ENCODE peak calls at places on chromosomes 1 and 21, in seven cellular contexts. One of them, this sample, is unnamed.

GRCh38 chr1:228142616-228143203 is 2.6 kb downstream of the GUK1 start:
- DNase-seq in epithelial cell of esophagus: no peak
- DNase-seq in MM.1S: no peak
- DNase-seq in NB4: no peak
- DNase-seq in body of pancreas: no peak
- DNase-seq in cardiac muscle cell: no peak
- DNase-seq in bronchial epithelial cell: no peak
- DNase-seq in this sample: no peak

GRCh38 chr1:94828251-94828650 is 8.1 kb downstream of the SLC44A3 start:
- DNase-seq in cardiac muscle cell: no peak
- DNase-seq in bronchial epithelial cell: peak
- DNase-seq in body of pancreas: no peak
- DNase-seq in epithelial cell of esophagus: peak
- DNase-seq in MM.1S: no peak
- DNase-seq in NB4: no peak
- DNase-seq in this sample: no peak

GRCh38 chr1:180235502-180236239 is 5.6 kb downstream of the LHX4 start:
- DNase-seq in cardiac muscle cell: no peak
- DNase-seq in epithelial cell of esophagus: no peak
- DNase-seq in bronchial epithelial cell: no peak
- DNase-seq in MM.1S: no peak
- DNase-seq in NB4: no peak
- DNase-seq in body of pancreas: no peak
- DNase-seq in this sample: no peak

GRCh38 chr1:117857434-117857833 is 72.0 kb downstream of the GDAP2 start:
- DNase-seq in body of pancreas: no peak
- DNase-seq in NB4: no peak
- DNase-seq in epithelial cell of esophagus: peak
- DNase-seq in bronchial epithelial cell: peak
- DNase-seq in cardiac muscle cell: no peak
- DNase-seq in MM.1S: no peak
- DNase-seq in this sample: no peak

GRCh38 chr1:223674119-223674890 is 8.8 kb upstream of the CAPN8 start:
- DNase-seq in epithelial cell of esophagus: no peak
- DNase-seq in bronchial epithelial cell: no peak
- DNase-seq in body of pancreas: no peak
- DNase-seq in cardiac muscle cell: no peak
- DNase-seq in MM.1S: no peak
- DNase-seq in NB4: no peak
- DNase-seq in this sample: no peak

GRCh38 chr1:55326496-55326895 is 111.3 kb upstream of the USP24 start:
- DNase-seq in cardiac muscle cell: no peak
- DNase-seq in bronchial epithelial cell: no peak
- DNase-seq in body of pancreas: no peak
- DNase-seq in NB4: no peak
- DNase-seq in MM.1S: no peak
- DNase-seq in epithelial cell of esophagus: no peak
- DNase-seq in this sample: no peak

GRCh38 chr1:55214903-55215193 is 316 bp downstream of the USP24 start:
- DNase-seq in bronchial epithelial cell: no peak
- DNase-seq in epithelial cell of esophagus: no peak
- DNase-seq in body of pancreas: peak
- DNase-seq in NB4: peak
- DNase-seq in MM.1S: no peak
- DNase-seq in cardiac muscle cell: peak
- DNase-seq in this sample: peak

GRCh38 chr1:108016451-108016920 is 51.5 kb upstream of the VAV3 start:
- DNase-seq in cardiac muscle cell: peak
- DNase-seq in MM.1S: no peak
- DNase-seq in epithelial cell of esophagus: peak
- DNase-seq in NB4: peak
- DNase-seq in body of pancreas: no peak
- DNase-seq in bronchial epithelial cell: peak
- DNase-seq in this sample: no peak

GRCh38 chr1:205983925-205984725 is 19.1 kb downstream of the RAB7B start:
- DNase-seq in body of pancreas: peak
- DNase-seq in epithelial cell of esophagus: peak
- DNase-seq in MM.1S: peak
- DNase-seq in bronchial epithelial cell: peak
- DNase-seq in cardiac muscle cell: peak
- DNase-seq in NB4: peak
- DNase-seq in this sample: peak

GRCh38 chr21:42975886-42976608 is 1.7 kb downstream of the PKNOX1 start:
- DNase-seq in epithelial cell of esophagus: peak
- DNase-seq in body of pancreas: no peak
- DNase-seq in MM.1S: no peak
- DNase-seq in NB4: no peak
- DNase-seq in cardiac muscle cell: no peak
- DNase-seq in bronchial epithelial cell: no peak
- DNase-seq in this sample: no peak

GRCh38 chr21:42973309-42973990 is 912 bp upstream of the PKNOX1 start:
- DNase-seq in epithelial cell of esophagus: no peak
- DNase-seq in cardiac muscle cell: no peak
- DNase-seq in body of pancreas: peak
- DNase-seq in MM.1S: no peak
- DNase-seq in NB4: no peak
- DNase-seq in bronchial epithelial cell: no peak
- DNase-seq in this sample: no peak

GRCh38 chr21:42974832-42975820 is 764 bp downstream of the PKNOX1 start:
- DNase-seq in cardiac muscle cell: peak
- DNase-seq in NB4: peak
- DNase-seq in bronchial epithelial cell: no peak
- DNase-seq in MM.1S: peak
- DNase-seq in epithelial cell of esophagus: peak
- DNase-seq in body of pancreas: peak
- DNase-seq in this sample: peak

GRCh38 chr21:42971897-42972275 is 2.5 kb upstream of the PKNOX1 start:
- DNase-seq in NB4: no peak
- DNase-seq in body of pancreas: no peak
- DNase-seq in cardiac muscle cell: no peak
- DNase-seq in MM.1S: no peak
- DNase-seq in epithelial cell of esophagus: no peak
- DNase-seq in bronchial epithelial cell: no peak
- DNase-seq in this sample: no peak

DNA sequence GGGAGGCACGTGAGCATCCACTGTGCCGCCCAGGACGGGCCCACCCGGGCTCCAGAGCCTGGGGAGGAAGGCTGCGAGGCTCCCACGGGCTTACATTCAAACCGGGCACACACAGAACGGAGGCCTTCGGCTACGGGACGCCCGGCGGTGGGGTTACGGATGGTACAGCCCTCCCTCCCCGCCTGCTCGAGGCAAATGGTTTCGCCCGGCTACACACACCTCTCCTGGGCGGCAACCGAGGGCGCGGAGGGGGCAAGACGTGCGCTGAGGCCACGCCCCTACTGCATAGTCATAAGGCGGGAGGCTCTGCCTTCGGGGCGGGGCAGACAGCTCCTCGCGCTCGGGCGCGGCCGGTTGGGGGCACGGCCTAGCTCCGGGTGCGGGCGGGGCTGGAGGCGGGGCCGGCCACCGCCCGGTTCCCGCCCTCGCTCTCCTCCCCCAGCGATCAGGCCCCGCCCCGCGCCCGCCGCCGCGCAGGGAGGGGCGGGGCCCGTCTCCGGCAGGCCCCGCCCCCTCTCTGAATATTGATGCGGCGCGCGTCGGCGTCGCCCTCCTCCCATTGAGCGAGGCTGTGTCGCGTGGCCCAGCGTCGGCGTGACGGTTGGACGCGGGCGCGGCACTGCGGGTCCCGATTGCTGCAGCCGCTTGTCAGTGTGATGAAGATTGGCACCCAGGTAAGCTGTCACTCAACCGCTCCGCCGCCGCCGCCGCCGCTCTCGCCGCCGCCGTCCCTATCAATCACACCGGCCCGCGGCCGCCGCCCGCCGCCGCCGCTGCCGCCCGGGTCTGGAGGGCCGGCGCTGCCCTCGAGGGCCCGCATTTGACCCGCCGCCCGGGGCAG is at the start of gene PKNOX1:
- DNase-seq in bronchial epithelial cell: peak
- DNase-seq in epithelial cell of esophagus: peak
- DNase-seq in MM.1S: peak
- DNase-seq in cardiac muscle cell: peak
- DNase-seq in body of pancreas: peak
- DNase-seq in NB4: peak
- DNase-seq in this sample: peak
- TF ChIP-seq CTCF in bronchial epithelial cell: no peak
- TF ChIP-seq CTCF in epithelial cell of esophagus: no peak
- TF ChIP-seq CTCF in MM.1S: peak
- TF ChIP-seq CTCF in cardiac muscle cell: no peak
- TF ChIP-seq CTCF in body of pancreas: no peak
- TF ChIP-seq CTCF in NB4: no peak
- TF ChIP-seq CTCF in this sample: no peak

GRCh38 chr1:162193201-162193600 is 123.7 kb downstream of the NOS1AP start:
- DNase-seq in NB4: no peak
- DNase-seq in epithelial cell of esophagus: no peak
- DNase-seq in body of pancreas: peak
- DNase-seq in cardiac muscle cell: peak
- DNase-seq in MM.1S: no peak
- DNase-seq in bronchial epithelial cell: no peak
- DNase-seq in this sample: no peak

GRCh38 chr1:162192763-162193162 is 123.3 kb downstream of the NOS1AP start:
- DNase-seq in NB4: no peak
- DNase-seq in body of pancreas: no peak
- DNase-seq in cardiac muscle cell: peak
- DNase-seq in bronchial epithelial cell: no peak
- DNase-seq in epithelial cell of esophagus: no peak
- DNase-seq in MM.1S: no peak
- DNase-seq in this sample: no peak

GRCh38 chr1:162191396-162192322 is 122.2 kb downstream of the NOS1AP start:
- DNase-seq in NB4: no peak
- DNase-seq in MM.1S: no peak
- DNase-seq in body of pancreas: no peak
- DNase-seq in cardiac muscle cell: no peak
- DNase-seq in bronchial epithelial cell: peak
- DNase-seq in epithelial cell of esophagus: peak
- DNase-seq in this sample: peak

GRCh38 chr1:162193815-162194214 is 124.3 kb downstream of the NOS1AP start:
- DNase-seq in cardiac muscle cell: no peak
- DNase-seq in body of pancreas: no peak
- DNase-seq in NB4: no peak
- DNase-seq in epithelial cell of esophagus: no peak
- DNase-seq in MM.1S: no peak
- DNase-seq in bronchial epithelial cell: no peak
- DNase-seq in this sample: no peak

DNA sequence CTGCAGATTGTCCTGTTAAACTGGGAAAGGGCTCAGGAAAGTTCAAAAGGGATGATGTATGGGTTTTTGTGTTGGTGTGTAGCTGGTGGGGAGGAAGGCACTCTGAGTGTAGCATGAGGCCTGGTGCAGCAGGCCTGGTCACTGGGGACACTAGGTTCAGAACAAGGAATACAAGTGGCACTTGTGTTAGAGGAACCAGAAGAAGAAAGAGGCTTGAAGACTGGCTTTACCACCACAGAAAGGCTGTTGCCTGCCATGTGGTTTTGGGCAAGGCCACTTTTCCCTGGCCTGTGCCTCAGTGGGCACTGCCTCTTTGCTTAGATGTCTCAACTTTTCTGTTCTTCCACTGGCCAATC is 122.8 kb downstream of the NOS1AP start:
- DNase-seq in MM.1S: no peak
- DNase-seq in bronchial epithelial cell: no peak
- DNase-seq in cardiac muscle cell: no peak
- DNase-seq in body of pancreas: no peak
- DNase-seq in epithelial cell of esophagus: no peak
- DNase-seq in NB4: no peak
- DNase-seq in this sample: no peak
- TF ChIP-seq CTCF in MM.1S: no peak
- TF ChIP-seq CTCF in bronchial epithelial cell: no peak
- TF ChIP-seq CTCF in cardiac muscle cell: no peak
- TF ChIP-seq CTCF in body of pancreas: no peak
- TF ChIP-seq CTCF in epithelial cell of esophagus: no peak
- TF ChIP-seq CTCF in NB4: no peak
- TF ChIP-seq CTCF in this sample: no peak

DNA sequence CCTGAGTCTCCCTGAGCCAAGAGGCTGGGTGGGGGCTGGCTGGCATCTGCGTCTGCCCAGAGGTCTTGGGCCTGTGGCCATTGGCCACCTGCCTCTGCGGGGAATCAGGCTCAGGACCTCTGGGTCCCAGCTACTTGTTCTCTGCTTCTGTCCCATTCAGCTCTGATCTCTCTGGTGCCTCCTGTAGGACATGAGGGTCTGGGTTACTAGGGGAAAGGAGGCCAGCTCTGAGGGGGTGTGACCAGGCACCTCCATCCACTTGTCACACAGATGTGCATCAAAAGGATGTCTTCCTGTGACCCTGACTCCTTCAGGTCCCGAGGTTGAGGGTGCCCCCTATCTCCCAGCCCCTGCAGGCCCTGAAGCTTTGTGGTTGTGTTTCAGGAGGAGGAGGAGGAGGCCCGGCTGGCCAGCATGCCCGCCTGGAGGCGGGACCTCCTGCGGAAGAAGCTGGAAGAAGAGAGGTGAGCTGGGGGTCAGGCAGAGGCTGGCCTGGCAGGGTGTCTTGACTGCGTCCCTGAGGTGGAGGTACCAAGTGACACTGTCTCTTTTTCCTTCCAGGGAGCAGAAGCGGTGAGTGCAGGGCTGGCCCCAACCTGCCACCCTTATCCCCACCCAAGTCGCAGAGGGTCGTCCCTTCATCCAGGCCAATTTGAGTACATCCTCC is 9.0 kb downstream of the TNFRSF25 start:
- DNase-seq in body of pancreas: no peak
- DNase-seq in bronchial epithelial cell: no peak
- DNase-seq in epithelial cell of esophagus: no peak
- DNase-seq in NB4: no peak
- DNase-seq in MM.1S: no peak
- DNase-seq in cardiac muscle cell: no peak
- DNase-seq in this sample: no peak
- TF ChIP-seq CTCF in body of pancreas: no peak
- TF ChIP-seq CTCF in bronchial epithelial cell: no peak
- TF ChIP-seq CTCF in epithelial cell of esophagus: no peak
- TF ChIP-seq CTCF in NB4: peak
- TF ChIP-seq CTCF in MM.1S: no peak
- TF ChIP-seq CTCF in cardiac muscle cell: no peak
- TF ChIP-seq CTCF in this sample: no peak

GRCh38 chr1:36224537-36225297 is 474 bp downstream of the THRAP3 start:
- DNase-seq in bronchial epithelial cell: peak
- DNase-seq in body of pancreas: peak
- DNase-seq in epithelial cell of esophagus: peak
- DNase-seq in MM.1S: no peak
- DNase-seq in cardiac muscle cell: peak
- DNase-seq in NB4: no peak
- DNase-seq in this sample: peak
- TF ChIP-seq CTCF in bronchial epithelial cell: peak
- TF ChIP-seq CTCF in body of pancreas: peak
- TF ChIP-seq CTCF in epithelial cell of esophagus: peak
- TF ChIP-seq CTCF in MM.1S: peak
- TF ChIP-seq CTCF in cardiac muscle cell: peak
- TF ChIP-seq CTCF in NB4: peak
- TF ChIP-seq CTCF in this sample: peak

GRCh38 chr1:216034506-216034905 is 388.7 kb downstream of the USH2A start:
- DNase-seq in bronchial epithelial cell: no peak
- DNase-seq in cardiac muscle cell: peak
- DNase-seq in body of pancreas: no peak
- DNase-seq in NB4: peak
- DNase-seq in epithelial cell of esophagus: peak
- DNase-seq in MM.1S: no peak
- DNase-seq in this sample: peak
- TF ChIP-seq CTCF in bronchial epithelial cell: no peak
- TF ChIP-seq CTCF in cardiac muscle cell: no peak
- TF ChIP-seq CTCF in body of pancreas: no peak
- TF ChIP-seq CTCF in NB4: no peak
- TF ChIP-seq CTCF in epithelial cell of esophagus: peak
- TF ChIP-seq CTCF in MM.1S: peak
- TF ChIP-seq CTCF in this sample: peak